ENCODE peak calls at places on chromosomes 11 and 22, in seven cellular contexts. U, P, A, M, D, H and Y are unnamed samples.

GRCh38 chr22:21044931-21045584 is 688 bp upstream of the LRRC74B start:
- DNase-seq in M (no peak), H (peak), U (peak), P (peak), A (peak), D (no peak), Y (no peak)

GRCh38 chr11:84800755-84801346 is 826.3 kb downstream of the DLG2 start:
- DNase-seq in U (peak), M (peak), P (no peak), H (peak), A (peak), D (no peak), Y (no peak)

GRCh38 chr11:104772806-104773241 is 125.4 kb downstream of the CASP12 start:
- DNase-seq in U (no peak), D (no peak), H (peak), A (peak), M (no peak), P (no peak), Y (no peak)

GRCh38 chr11:26137651-26138050 is 194.3 kb upstream of the ANO3 start:
- DNase-seq in U (no peak), M (no peak), A (no peak), H (no peak), P (no peak), D (no peak), Y (no peak)

GRCh38 chr11:32428665-32429293 is 6.6 kb downstream of the WT1 start:
- DNase-seq in D (no peak), M (no peak), H (no peak), A (no peak), U (no peak), P (no peak), Y (no peak)

GRCh38 chr11:32148824-32149223 is 58.0 kb downstream of the RCN1 start:
- DNase-seq in A (no peak), U (no peak), D (no peak), H (peak), M (no peak), P (no peak), Y (no peak)

GRCh38 chr11:67371549-67372231 is 1.7 kb downstream of the CLCF1 start:
- DNase-seq in U (peak), P (peak), D (no peak), M (peak), H (peak), A (no peak), Y (no peak)

GRCh38 chr11:117144477-117145392 is 648 bp downstream of the PAFAH1B2 start:
- DNase-seq in P (peak), A (peak), U (peak), D (peak), H (peak), M (peak), Y (peak)

GRCh38 chr22:33440756-33441155 is 382.6 kb upstream of the SYN3 start:
- DNase-seq in P (no peak), M (no peak), A (no peak), H (no peak), U (no peak), D (no peak), Y (no peak)

GRCh38 chr22:36369004-36369921 is 18.5 kb downstream of the MYH9 start:
- DNase-seq in U (no peak), P (no peak), A (no peak), H (no peak), D (no peak), M (no peak), Y (no peak)

GRCh38 chr11:78000193-78000592 is 5.7 kb upstream of the INTS4 start:
- DNase-seq in H (peak), U (peak), A (peak), D (peak), P (peak), M (peak), Y (no peak)

GRCh38 chr22:30763815-30764686 is 69.4 kb downstream of the OSBP2 start:
- DNase-seq in U (peak), M (peak), H (peak), D (peak), P (peak), A (peak), Y (no peak)

GRCh38 chr22:46574993-46575914 is 37.8 kb upstream of the CELSR1 start:
- DNase-seq in P (no peak), U (no peak), D (no peak), M (peak), A (no peak), H (no peak), Y (peak)